ENCODE peak calls at places on chromosomes 2 and 18, in five cellular contexts. Q is PC-3; I is astrocyte of the spinal cord; Z is CD8-positive, alpha-beta T cell; E is AG04450. L is an unnamed sample.

GRCh38 chr2:48126180-48126579 is 219.9 kb upstream of the FBXO11 start:
- DNase-seq in Z (no peak), Q (no peak), E (no peak), I (no peak), L (peak)

GRCh38 chr2:64766841-64767669 is 113.3 kb upstream of the SERTAD2 start:
- DNase-seq in Q (peak), I (peak), E (no peak), Z (no peak), L (peak)

GRCh38 chr2:143730155-143730949 is 601.1 kb downstream of the ARHGAP15 start:
- DNase-seq in Q (peak), E (no peak), I (no peak), Z (no peak), L (peak)

GRCh38 chr2:218891275-218892135 is 10.9 kb downstream of the WNT10A start:
- DNase-seq in Z (no peak), E (no peak), Q (no peak), I (no peak), L (no peak)

GRCh38 chr2:8086342-8086741 is 595.5 kb upstream of the ID2 start:
- DNase-seq in E (no peak), I (peak), Z (no peak), Q (peak), L (peak)

GRCh38 chr2:187994464-187995331 is 297.0 kb upstream of the GULP1 start:
- DNase-seq in E (no peak), Z (no peak), I (no peak), Q (no peak), L (peak)

GRCh38 chr2:180520206-180520605 is 460.2 kb upstream of the UBE2E3 start:
- DNase-seq in E (no peak), Q (peak), Z (no peak), I (peak), L (peak)

GRCh38 chr2:240239325-240239724 is 98.9 kb upstream of the OTOS start:
- DNase-seq in I (no peak), E (no peak), Q (no peak), Z (no peak), L (no peak)

GRCh38 chr2:136572335-136572734 is 193.0 kb upstream of the THSD7B start:
- DNase-seq in E (no peak), I (no peak), Q (no peak), Z (no peak), L (no peak)

GRCh38 chr2:113285816-113286215 is 7.1 kb upstream of the PAX8 start:
- DNase-seq in Z (no peak), E (no peak), Q (no peak), I (no peak), L (no peak)

GRCh38 chr18:33594799-33595198 is 16.8 kb downstream of the ASXL3 start:
- DNase-seq in Z (no peak), Q (peak), I (no peak), E (no peak), L (no peak)

GRCh38 chr2:106516436-106516835 is 29.3 kb downstream of the CD8B2 start:
- DNase-seq in Q (no peak), Z (no peak), I (no peak), E (no peak), L (no peak)

GRCh38 chr2:86673011-86673410 is 47.1 kb upstream of the RMND5A start:
- DNase-seq in Q (no peak), E (no peak), I (no peak), Z (no peak), L (no peak)

GRCh38 chr2:56224316-56224715 is 40.5 kb downstream of the CCDC85A start:
- DNase-seq in E (no peak), Q (no peak), Z (no peak), I (no peak), L (no peak)

GRCh38 chr18:37346048-37346447 is 219.6 kb downstream of the CELF4 start:
- DNase-seq in Q (no peak), Z (no peak), E (no peak), I (no peak), L (no peak)

GRCh38 chr2:28342081-28342967 is 50.3 kb upstream of the FOSL2 start:
- DNase-seq in Z (no peak), Q (peak), E (peak), I (peak), L (peak)

GRCh38 chr2:127596311-127597045 is 49.5 kb upstream of the GPR17 start:
- DNase-seq in Q (no peak), Z (no peak), I (no peak), E (no peak), L (no peak)

GRCh38 chr2:141565597-141565996 is 565.2 kb downstream of the LRP1B start:
- DNase-seq in Q (peak), Z (no peak), I (no peak), E (no peak), L (no peak)

GRCh38 chr2:86301010-86301409 is 36.4 kb downstream of the REEP1 start:
- DNase-seq in E (no peak), Z (no peak), Q (no peak), I (no peak), L (no peak)

GRCh38 chr18:42437646-42438045 is 482.6 kb downstream of the PIK3C3 start:
- DNase-seq in I (peak), Z (no peak), Q (no peak), E (no peak), L (peak)

GRCh38 chr18:28771849-28772248 is 594.9 kb upstream of the CDH2 start:
- DNase-seq in Z (no peak), I (no peak), Q (no peak), E (no peak), L (peak)

GRCh38 chr2:134260726-134261125 is 6.9 kb downstream of the MGAT5 start:
- DNase-seq in Z (no peak), E (peak), I (peak), Q (no peak), L (peak)

GRCh38 chr2:96254592-96254991 is 11.2 kb downstream of the TMEM127 start:
- DNase-seq in Z (no peak), Q (no peak), I (no peak), E (no peak), L (no peak)

GRCh38 chr18:52903858-52904257 is 563.9 kb downstream of the DCC start:
- DNase-seq in Q (peak), Z (no peak), E (no peak), I (peak), L (no peak)

GRCh38 chr2:176152350-176153181 is 1.2 kb downstream of the HOXD4 start:
- DNase-seq in I (no peak), E (no peak), Z (no peak), Q (no peak), L (no peak)

GRCh38 chr18:27964811-27965210 is 212.1 kb downstream of the CDH2 start:
- DNase-seq in Q (peak), E (no peak), I (no peak), Z (no peak), L (peak)

GRCh38 chr2:64524604-64525322 is 635 bp downstream of the AFTPH start:
- DNase-seq in I (peak), Q (peak), E (no peak), Z (peak), L (peak)

GRCh38 chr18:50126466-50126865 is 68.5 kb downstream of the MYO5B start:
- DNase-seq in Z (no peak), Q (no peak), E (no peak), I (no peak), L (no peak)

GRCh38 chr2:231583982-231584381 is 8.7 kb upstream of the TEX44 start:
- DNase-seq in I (no peak), Z (no peak), E (no peak), Q (no peak), L (no peak)

GRCh38 chr2:99827296-99827999 is 314.9 kb downstream of the AFF3 start:
- DNase-seq in Z (no peak), E (no peak), Q (no peak), I (no peak), L (no peak)

GRCh38 chr2:83067947-83068346 is 1391.1 kb downstream of the SUCLG1 start:
- DNase-seq in E (no peak), Z (no peak), Q (no peak), I (no peak), L (no peak)

GRCh38 chr2:23522726-23523410 is 137.9 kb downstream of the KLHL29 start:
- DNase-seq in I (no peak), E (no peak), Q (no peak), Z (no peak), L (no peak)

GRCh38 chr2:18991177-18992168 is 366.9 kb downstream of the OSR1 start:
- DNase-seq in I (peak), E (peak), Q (peak), Z (no peak), L (peak)

GRCh38 chr2:66578067-66578852 is 143.3 kb downstream of the MEIS1 start:
- DNase-seq in I (peak), E (no peak), Z (no peak), Q (no peak), L (peak)

GRCh38 chr2:66577331-66578041 is 142.6 kb downstream of the MEIS1 start:
- DNase-seq in Z (no peak), Q (no peak), I (no peak), E (no peak), L (peak)

GRCh38 chr2:66574701-66575624 is 140.0 kb downstream of the MEIS1 start:
- DNase-seq in I (peak), Q (peak), E (peak), Z (no peak), L (peak)

GRCh38 chr2:66575625-66576371 is 140.9 kb downstream of the MEIS1 start:
- DNase-seq in E (no peak), I (peak), Q (no peak), Z (no peak), L (peak)

GRCh38 chr2:66576381-66577330 is 141.7 kb downstream of the MEIS1 start:
- DNase-seq in I (peak), Z (no peak), E (no peak), Q (peak), L (peak)
- H3K4me3 ChIP-seq in I (peak), Z (no peak), E (peak), Q (peak), L (peak)

GRCh38 chr2:208101716-208102631 is 22.4 kb downstream of the CRYGD start:
- DNase-seq in Z (no peak), E (no peak), I (peak), Q (peak), L (peak)
- TF ChIP-seq CTCF in Z (no peak), E (peak), I (peak), Q (peak), L (peak)

GRCh38 chr2:108536133-108536780 is 2.0 kb downstream of the LIMS1 start:
- DNase-seq in Q (peak), I (peak), Z (no peak), E (no peak), L (no peak)
- H3K4me3 ChIP-seq in Q (peak), I (peak), Z (no peak), E (peak), L (peak)

GRCh38 chr18:46946656-46947282 is 29.4 kb downstream of the KATNAL2 start:
- DNase-seq in Z (peak), Q (no peak), E (peak), I (peak), L (peak)

GRCh38 chr18:46953195-46953594 is 35.8 kb downstream of the KATNAL2 start:
- DNase-seq in Q (no peak), E (no peak), Z (no peak), I (no peak), L (no peak)

GRCh38 chr18:46950064-46950656 is 32.8 kb downstream of the KATNAL2 start:
- DNase-seq in I (peak), Q (peak), E (no peak), Z (no peak), L (peak)
- TF ChIP-seq CTCF in I (peak), Q (peak), E (peak), Z (no peak), L (no peak)

GRCh38 chr2:221501883-221502269 is 70.2 kb downstream of the EPHA4 start:
- DNase-seq in E (no peak), Q (no peak), Z (no peak), I (no peak), L (no peak)
- H3K4me3 ChIP-seq in E (no peak), Q (no peak), Z (no peak), I (peak), L (no peak)

GRCh38 chr2:203399031-203399430 is 70.8 kb downstream of the ABI2 start:
- DNase-seq in E (no peak), Z (no peak), Q (no peak), I (no peak), L (no peak)

GRCh38 chr2:203396667-203397066 is 68.5 kb downstream of the ABI2 start:
- DNase-seq in I (no peak), Q (no peak), Z (no peak), E (no peak), L (no peak)

GRCh38 chr2:203395858-203396257 is 67.7 kb downstream of the ABI2 start:
- DNase-seq in I (no peak), Q (no peak), E (no peak), Z (no peak), L (no peak)

GRCh38 chr2:203394519-203395227 is 66.5 kb downstream of the ABI2 start:
- DNase-seq in Q (no peak), E (no peak), Z (no peak), I (no peak), L (peak)
- TF ChIP-seq CTCF in Q (peak), E (no peak), Z (no peak), I (no peak), L (no peak)

DNA sequence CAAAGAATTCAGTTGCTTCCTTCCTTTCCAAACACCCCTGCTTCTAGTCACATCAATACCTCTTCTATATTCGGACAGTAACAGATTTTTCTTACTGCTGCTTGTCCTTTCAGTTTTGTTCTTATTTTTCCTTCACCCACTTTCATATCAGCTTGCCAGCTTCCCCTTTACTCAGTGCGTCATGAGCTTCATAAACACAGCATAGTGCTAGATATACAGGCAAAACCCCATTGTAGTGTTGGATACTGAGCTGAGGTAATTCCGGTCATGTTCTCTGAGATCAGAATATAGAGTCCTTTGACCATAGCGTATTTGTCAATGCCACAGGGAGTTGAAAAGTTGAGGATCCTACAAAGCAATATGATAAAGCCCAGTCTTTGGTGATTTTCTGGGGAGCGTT is 2.4 kb downstream of the FARP2 start:
- DNase-seq in Z (no peak), E (no peak), I (no peak), Q (no peak), L (no peak)
- H3K4me3 ChIP-seq in Z (no peak), E (no peak), I (no peak), Q (no peak), L (no peak)